ENCODE peak calls at places on chromosomes 6 and 20, in five cellular contexts. Q is HCT116, D is sigmoid colon, I is GM23338, X is stomach. S is an unnamed sample. For H3K4me1, the result is how much of the 10 kb centered on the place peaks cover.

GRCh38 chr6:35181933-35182612 is 31.7 kb upstream of the SCUBE3 start:
- DNase-seq in Q (peak), D (peak), I (peak), X (peak), S (no peak)

GRCh38 chr6:18632670-18633410 is 245.7 kb downstream of the RNF144B start:
- DNase-seq in Q (peak), D (no peak), I (no peak), X (no peak), S (no peak)

GRCh38 chr6:46638650-46639049 is 14.0 kb downstream of the CYP39A1 start:
- DNase-seq in Q (no peak), D (no peak), I (no peak), X (no peak), S (no peak)

GRCh38 chr6:16713597-16713996 is 47.7 kb downstream of the ATXN1 start:
- DNase-seq in Q (no peak), D (no peak), I (no peak), X (no peak), S (no peak)

GRCh38 chr6:123118811-123119210 is 122.8 kb downstream of the CLVS2 start:
- DNase-seq in Q (no peak), D (no peak), I (no peak), X (no peak), S (no peak)

GRCh38 chr6:163260111-163260895 is 154.2 kb upstream of the QKI start:
- DNase-seq in Q (no peak), D (no peak), I (peak), X (no peak), S (no peak)

GRCh38 chr20:6623989-6624388 is 143.5 kb upstream of the BMP2 start:
- DNase-seq in Q (no peak), D (no peak), I (peak), X (no peak), S (no peak)

GRCh38 chr6:150243620-150244314 is 100.9 kb downstream of the PPP1R14C start:
- DNase-seq in Q (no peak), D (no peak), I (no peak), X (no peak), S (no peak)

GRCh38 chr20:13883425-13883824 is 98.6 kb downstream of the NDUFAF5 start:
- DNase-seq in Q (no peak), D (peak), I (no peak), X (no peak), S (no peak)

GRCh38 chr20:31713312-31714049 is 9.2 kb downstream of the BCL2L1 start:
- DNase-seq in Q (peak), D (peak), I (peak), X (peak), S (peak)

GRCh38 chr6:105302617-105303128 is 100.2 kb downstream of the PREP start:
- DNase-seq in Q (no peak), D (no peak), I (peak), X (no peak), S (no peak)

GRCh38 chr6:21414065-21414464 is 179.5 kb upstream of the SOX4 start:
- DNase-seq in Q (no peak), D (no peak), I (no peak), X (no peak), S (no peak)

GRCh38 chr6:36347635-36348034 is 10.9 kb upstream of the BNIP5 start:
- DNase-seq in Q (no peak), D (no peak), I (no peak), X (no peak), S (no peak)

GRCh38 chr6:169019727-169020491 is 233.7 kb downstream of the THBS2 start:
- DNase-seq in Q (no peak), D (no peak), I (peak), X (no peak), S (no peak)

GRCh38 chr20:46562009-46562372 is 11.5 kb upstream of the OCSTAMP start:
- DNase-seq in Q (no peak), D (no peak), I (no peak), X (no peak), S (no peak)

GRCh38 chr20:32201296-32201976 is 6.1 kb downstream of the PLAGL2 start:
- DNase-seq in Q (no peak), D (no peak), I (no peak), X (no peak), S (no peak)

GRCh38 chr6:111461860-111462259 is 21.2 kb downstream of the REV3L start:
- DNase-seq in Q (no peak), D (no peak), I (no peak), X (no peak), S (no peak)

GRCh38 chr6:35036059-35036827 is 104.9 kb downstream of the TCP11 start:
- DNase-seq in Q (no peak), D (no peak), I (no peak), X (no peak), S (peak)

GRCh38 chr6:128725271-128726233 is 157.4 kb upstream of the LAMA2 start:
- DNase-seq in Q (peak), D (no peak), I (peak), X (no peak), S (no peak)

GRCh38 chr20:23879811-23880374 is 345 bp upstream of the CST5 start:
- DNase-seq in Q (no peak), D (no peak), I (no peak), X (no peak), S (no peak)
- TF ChIP-seq POLR2AphosphoS5 in Q (no peak), D (no peak), I (no peak), X (no peak), S (no peak)

DNA sequence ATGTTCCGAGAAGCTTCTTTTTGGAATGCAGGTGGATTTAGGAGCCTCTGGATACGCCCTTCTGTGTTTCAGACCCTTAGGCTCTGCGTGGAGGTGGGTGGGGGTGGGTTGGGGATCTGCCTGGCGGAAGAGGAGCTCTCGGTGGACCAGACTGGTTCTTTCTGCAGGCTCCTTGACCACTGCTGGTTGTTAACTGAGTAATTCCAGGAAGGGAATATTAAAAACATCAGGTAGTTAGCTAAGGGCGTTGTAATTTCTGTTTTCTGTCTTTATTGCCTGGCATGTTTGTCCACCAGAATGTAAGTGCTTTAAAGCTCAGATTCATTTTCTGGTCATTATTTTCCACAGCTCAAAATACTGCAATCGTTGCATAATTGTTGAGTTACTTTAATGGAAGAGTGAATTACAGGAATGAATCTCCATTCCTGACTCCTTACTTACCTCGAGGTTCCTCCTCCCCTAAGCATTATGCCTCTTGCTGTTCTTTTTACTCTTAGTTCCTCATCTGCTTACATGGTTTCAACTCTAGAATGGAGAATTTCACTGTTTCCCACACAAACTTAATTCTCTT is 5.8 kb downstream of the CDYL start:
- DNase-seq in Q (no peak), D (no peak), I (no peak), X (no peak), S (no peak)
- H3K4me1 ChIP-seq in Q (under half), D (under half), I (half or more), X (half or more), S (under half)

GRCh38 chr6:55969501-55969900 is 94.1 kb upstream of the BMP5 start:
- DNase-seq in Q (no peak), D (no peak), I (no peak), X (no peak), S (no peak)

GRCh38 chr6:55977959-55978358 is 102.6 kb upstream of the BMP5 start:
- DNase-seq in Q (no peak), D (no peak), I (no peak), X (no peak), S (no peak)

GRCh38 chr6:55974688-55975087 is 99.3 kb upstream of the BMP5 start:
- DNase-seq in Q (no peak), D (no peak), I (no peak), X (no peak), S (no peak)
- TF ChIP-seq POLR2AphosphoS5 in Q (no peak), D (no peak), I (no peak), X (no peak), S (no peak)

DNA sequence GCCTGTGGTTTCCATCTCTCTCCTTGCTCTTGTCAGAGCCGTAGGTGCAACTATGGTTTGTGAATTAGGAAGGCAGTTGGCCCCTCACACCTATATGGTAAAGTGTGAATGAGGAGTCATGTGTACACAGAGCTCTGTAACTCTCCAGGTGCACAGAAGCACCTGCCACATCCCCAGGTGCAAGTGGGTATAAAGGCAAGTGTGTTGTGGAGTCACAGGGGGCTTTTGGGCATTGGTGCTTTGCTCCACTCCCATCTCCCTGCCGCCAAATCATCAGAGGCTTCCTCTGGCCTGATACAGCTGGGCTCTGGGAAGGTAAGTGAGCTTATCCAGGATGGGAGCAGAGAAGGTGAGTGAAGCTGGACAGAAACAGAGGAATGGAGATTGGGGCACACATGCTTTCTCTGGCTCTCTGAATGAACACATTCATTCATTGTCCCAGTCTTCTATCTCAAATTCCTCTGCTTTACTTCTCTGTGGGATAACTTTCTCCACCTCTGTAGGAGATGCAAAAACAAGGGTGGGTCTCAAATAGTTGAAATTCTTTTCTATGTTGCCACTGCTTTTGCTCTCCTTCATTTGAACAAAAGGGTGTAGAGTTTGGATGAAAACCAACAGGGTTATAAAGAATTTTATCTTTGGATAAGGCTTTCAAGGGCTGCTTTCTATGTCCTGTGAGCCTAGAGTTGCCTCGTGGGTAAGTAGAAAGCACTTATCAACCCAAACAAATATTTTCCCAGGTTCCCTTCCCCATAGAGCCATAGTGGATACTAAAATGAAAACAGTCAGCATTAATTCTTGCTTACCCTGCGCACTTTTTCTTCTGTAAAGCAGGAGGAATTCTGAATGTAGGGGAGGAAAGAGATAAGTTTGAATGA is 45.0 kb upstream of the RIPOR2 start:
- DNase-seq in Q (no peak), D (no peak), I (peak), X (no peak), S (no peak)
- H3K4me1 ChIP-seq in Q (under half), D (under half), I (under half), X (under half), S (under half)

GRCh38 chr20:14997791-14998190 is 660.4 kb upstream of the FLRT3 start:
- DNase-seq in Q (no peak), D (no peak), I (no peak), X (no peak), S (no peak)
- TF ChIP-seq POLR2AphosphoS5 in Q (no peak), D (no peak), I (no peak), X (no peak), S (no peak)

GRCh38 chr6:15267221-15267620 is 21.4 kb downstream of the JARID2 start:
- DNase-seq in Q (no peak), D (no peak), I (no peak), X (no peak), S (no peak)
- H3K4me1 ChIP-seq in Q (under half), D (half or more), I (half or more), X (half or more), S (half or more)

S was measured in suprapubic skin.